ENCODE peak calls at places on chromosome 1, in ten cellular contexts. T is stimulated activated CD4-positive, alpha-beta T cell treated with anti-CD3 and anti-CD28 coated beads, Interleukin-1b, Interleukin-23, amount 100 ng/mL, for 1 hour; W is NCI-H2171; P is heart left ventricle; V is A172; E is globus pallidus; O is lower lobe of right lung; D is activated T-cell treated with anti-CD3 and anti-CD28 coated beads for 1 hour; N is NCI-H748 treated with DMSO at 0.1 percent for 48 hours; S is heart right ventricle. R is an unnamed sample.

GRCh38 chr1:208183977-208184901 is 59.9 kb downstream of the PLXNA2 start:
- DNase-seq in D (no peak), O (peak; percentile 52), S (no peak), P (peak; percentile 46), N (no peak), V (peak; percentile 99), E (no peak), W (no peak), T (no peak), R (no peak)

GRCh38 chr1:105730701-105731100 is 1325.8 kb upstream of the PRMT6 start:
- DNase-seq in P (no peak), D (no peak), S (no peak), O (no peak), N (no peak), E (no peak), W (no peak), T (no peak), V (no peak), R (no peak)

GRCh38 chr1:26744075-26744958 is 43.4 kb upstream of the PIGV start:
- DNase-seq in D (peak; percentile 62), T (peak; percentile 40), W (no peak), O (peak; percentile 79), N (no peak), S (peak; percentile 56), V (peak; percentile 94), E (peak; percentile 78), P (peak; percentile 92), R (peak; percentile 61)

GRCh38 chr1:27099904-27100796 is 54.8 kb downstream of the SLC9A1 start:
- DNase-seq in V (peak; percentile 63), P (peak; percentile 43), D (no peak), N (no peak), T (no peak), W (no peak), O (no peak), E (no peak), S (peak; percentile 66), R (no peak)

GRCh38 chr1:204647114-204647804 is 38.3 kb downstream of the LRRN2 start:
- DNase-seq in T (no peak), D (no peak), O (no peak), E (peak; percentile 21), S (no peak), W (no peak), N (no peak), V (peak; percentile 93), P (no peak), R (peak; percentile 42)

GRCh38 chr1:112956503-112957132 is 622 bp upstream of the SLC16A1 start:
- DNase-seq in O (peak; percentile 53), V (no peak), T (peak; percentile 11), E (no peak), P (no peak), W (peak; percentile 31), S (no peak), N (no peak), D (peak; percentile 13), R (peak; percentile 38)

GRCh38 chr1:211735208-211736170 is 60.1 kb upstream of the NEK2 start:
- DNase-seq in E (peak; percentile 97), O (no peak), D (no peak), N (no peak), S (no peak), T (no peak), P (no peak), W (no peak), V (peak; percentile 99), R (peak; percentile 75)

GRCh38 chr1:43067856-43068751 is 104.0 kb downstream of the EBNA1BP2 start:
- DNase-seq in O (no peak), E (peak; percentile 34), V (no peak), N (no peak), W (no peak), D (peak; percentile 8), T (no peak), P (no peak), S (no peak), R (peak; percentile 44)

GRCh38 chr1:156167536-156167935 is 14.2 kb downstream of the SEMA4A start:
- DNase-seq in P (no peak), W (no peak), E (no peak), V (no peak), O (peak; percentile 1), D (no peak), N (no peak), T (no peak), S (no peak), R (no peak)

GRCh38 chr1:5720484-5720883 is 271.7 kb downstream of the NPHP4 start:
- DNase-seq in D (no peak), W (no peak), S (no peak), E (no peak), T (no peak), P (no peak), O (peak; percentile 39), N (no peak), V (no peak), R (no peak)

GRCh38 chr1:89147707-89148106 is 21.8 kb upstream of the GBP2 start:
- DNase-seq in S (no peak), O (no peak), N (no peak), W (no peak), T (no peak), V (no peak), P (no peak), D (no peak), E (no peak), R (no peak)

GRCh38 chr1:87151500-87152421 is 176.9 kb upstream of the LMO4 start:
- DNase-seq in P (peak; percentile 76), T (no peak), W (no peak), V (no peak), D (no peak), N (no peak), O (peak; percentile 75), S (peak; percentile 80), E (no peak), R (no peak)

GRCh38 chr1:8214501-8215173 is 103.3 kb upstream of the SLC45A1 start:
- DNase-seq in N (no peak), S (no peak), P (no peak), O (no peak), W (no peak), E (no peak), D (no peak), T (no peak), V (no peak), R (no peak)

GRCh38 chr1:36285450-36286101 is 20.6 kb upstream of the SH3D21 start:
- DNase-seq in O (no peak), S (no peak), N (peak; percentile 4), W (peak; percentile 46), V (peak; percentile 65), D (peak; percentile 46), P (peak; percentile 47), E (peak; percentile 80), T (no peak), R (peak; percentile 57)

GRCh38 chr1:227779021-227779441 is 36.4 kb upstream of the PRSS38 start:
- DNase-seq in E (no peak), N (no peak), V (no peak), O (no peak), D (no peak), W (no peak), T (no peak), S (no peak), P (peak; percentile 14), R (no peak)

GRCh38 chr1:38973659-38974437 is 17.2 kb upstream of the AKIRIN1 start:
- DNase-seq in W (no peak), V (no peak), P (no peak), T (no peak), O (no peak), D (no peak), E (no peak), N (no peak), S (no peak), R (no peak)

GRCh38 chr1:7149080-7149838 is 364.0 kb downstream of the CAMTA1 start:
- DNase-seq in N (no peak), P (peak; percentile 82), O (peak; percentile 79), T (no peak), V (no peak), W (peak; percentile 52), E (no peak), D (no peak), S (peak; percentile 79), R (no peak)

GRCh38 chr1:185045793-185046441 is 559 bp downstream of the RNF2 start:
- DNase-seq in S (no peak), N (no peak), V (peak; percentile 43), T (no peak), E (peak; percentile 26), P (no peak), O (no peak), W (no peak), D (peak; percentile 9), R (peak; percentile 50)

GRCh38 chr1:207027221-207027777 is 5.3 kb downstream of the C1orf116 start:
- DNase-seq in P (no peak), D (no peak), E (no peak), W (no peak), S (no peak), O (peak; percentile 63), T (no peak), V (peak; percentile 96), N (no peak), R (no peak)

GRCh38 chr1:205515781-205516253 is 11.3 kb downstream of the CDK18 start:
- DNase-seq in E (no peak), D (no peak), V (peak; percentile 77), O (no peak), W (no peak), N (no peak), S (peak; percentile 68), P (peak; percentile 64), T (no peak), R (peak; percentile 82)

GRCh38 chr1:230509281-230509977 is 83.3 kb upstream of the PGBD5 start:
- DNase-seq in P (peak; percentile 38), E (no peak), S (no peak), V (peak; percentile 37), O (no peak), T (no peak), N (no peak), D (no peak), W (no peak), R (no peak)

GRCh38 chr1:203282720-203283542 is 22.4 kb upstream of the BTG2 start:
- DNase-seq in W (peak; percentile 96), N (no peak), S (no peak), P (no peak), E (no peak), O (no peak), D (no peak), T (no peak), V (no peak), R (peak; percentile 81)

GRCh38 chr1:203321273-203322052 is 16.1 kb downstream of the BTG2 start:
- DNase-seq in E (no peak), W (no peak), O (no peak), V (no peak), S (no peak), D (no peak), N (no peak), P (no peak), T (no peak), R (no peak)

GRCh38 chr1:151056574-151056973 is 2.8 kb downstream of the CDC42SE1 start:
- DNase-seq in O (no peak), P (no peak), W (no peak), S (no peak), D (no peak), E (no peak), V (no peak), T (no peak), N (no peak), R (no peak)

GRCh38 chr1:53175302-53175913 is 21.2 kb upstream of the CPT2 start:
- DNase-seq in S (no peak), W (no peak), N (no peak), D (no peak), E (no peak), P (no peak), V (no peak), O (no peak), T (no peak), R (no peak)

GRCh38 chr1:54998677-54999076 is at the start of gene BSND:
- DNase-seq in D (no peak), N (no peak), T (no peak), S (no peak), E (no peak), V (no peak), O (no peak), W (no peak), P (no peak), R (no peak)

R was measured in BE2C.